ENCODE peak calls at places on chromosomes 5 and 9, in six cellular contexts. One of them, this sample, is unnamed.

GRCh38 chr5:149380466-149381121 is 1.5 kb upstream of the IL17B start:
- DNase-seq in stimulated activated CD4-positive, alpha-beta T cell treated with anti-CD3 and anti-CD28 coated beads, Interleukin-12 subunit alpha, Interleukin-12 subunit beta, amount 100 ng/mL, for 48 hours: no peak
- DNase-seq in activated effector memory CD4-positive, alpha-beta T cell treated with Interleukin-2 at 50 U/mL for 16 hours: no peak
- DNase-seq in brain microvascular endothelial cell: no peak
- DNase-seq in tibial artery: peak; percentile 95
- DNase-seq in head of caudate nucleus: no peak
- DNase-seq in this sample: no peak

GRCh38 chr9:18722882-18723281 is 248.9 kb downstream of the ADAMTSL1 start:
- DNase-seq in activated effector memory CD4-positive, alpha-beta T cell treated with Interleukin-2 at 50 U/mL for 16 hours: no peak
- DNase-seq in head of caudate nucleus: no peak
- DNase-seq in tibial artery: no peak
- DNase-seq in brain microvascular endothelial cell: no peak
- DNase-seq in stimulated activated CD4-positive, alpha-beta T cell treated with anti-CD3 and anti-CD28 coated beads, Interleukin-12 subunit alpha, Interleukin-12 subunit beta, amount 100 ng/mL, for 48 hours: no peak
- DNase-seq in this sample: no peak

GRCh38 chr5:1347571-1347970 is 2.7 kb upstream of the CLPTM1L start:
- DNase-seq in stimulated activated CD4-positive, alpha-beta T cell treated with anti-CD3 and anti-CD28 coated beads, Interleukin-12 subunit alpha, Interleukin-12 subunit beta, amount 100 ng/mL, for 48 hours: no peak
- DNase-seq in head of caudate nucleus: no peak
- DNase-seq in tibial artery: no peak
- DNase-seq in activated effector memory CD4-positive, alpha-beta T cell treated with Interleukin-2 at 50 U/mL for 16 hours: no peak
- DNase-seq in brain microvascular endothelial cell: no peak
- DNase-seq in this sample: no peak

GRCh38 chr5:122110990-122111389 is 18.4 kb upstream of the ZNF474 start:
- DNase-seq in activated effector memory CD4-positive, alpha-beta T cell treated with Interleukin-2 at 50 U/mL for 16 hours: no peak
- DNase-seq in stimulated activated CD4-positive, alpha-beta T cell treated with anti-CD3 and anti-CD28 coated beads, Interleukin-12 subunit alpha, Interleukin-12 subunit beta, amount 100 ng/mL, for 48 hours: no peak
- DNase-seq in tibial artery: no peak
- DNase-seq in brain microvascular endothelial cell: no peak
- DNase-seq in head of caudate nucleus: no peak
- DNase-seq in this sample: no peak

GRCh38 chr9:109817846-109818472 is 38.0 kb downstream of the PALM2AKAP2 start:
- DNase-seq in activated effector memory CD4-positive, alpha-beta T cell treated with Interleukin-2 at 50 U/mL for 16 hours: no peak
- DNase-seq in brain microvascular endothelial cell: peak; percentile 97
- DNase-seq in stimulated activated CD4-positive, alpha-beta T cell treated with anti-CD3 and anti-CD28 coated beads, Interleukin-12 subunit alpha, Interleukin-12 subunit beta, amount 100 ng/mL, for 48 hours: peak; percentile 74
- DNase-seq in tibial artery: peak; percentile 72
- DNase-seq in head of caudate nucleus: peak; percentile 82
- DNase-seq in this sample: no peak

GRCh38 chr5:39605145-39605544 is 180.4 kb upstream of the DAB2 start:
- DNase-seq in head of caudate nucleus: no peak
- DNase-seq in brain microvascular endothelial cell: no peak
- DNase-seq in tibial artery: no peak
- DNase-seq in stimulated activated CD4-positive, alpha-beta T cell treated with anti-CD3 and anti-CD28 coated beads, Interleukin-12 subunit alpha, Interleukin-12 subunit beta, amount 100 ng/mL, for 48 hours: no peak
- DNase-seq in activated effector memory CD4-positive, alpha-beta T cell treated with Interleukin-2 at 50 U/mL for 16 hours: no peak
- DNase-seq in this sample: no peak

GRCh38 chr5:167180899-167181298 is 1110.5 kb upstream of the WWC1 start:
- DNase-seq in stimulated activated CD4-positive, alpha-beta T cell treated with anti-CD3 and anti-CD28 coated beads, Interleukin-12 subunit alpha, Interleukin-12 subunit beta, amount 100 ng/mL, for 48 hours: no peak
- DNase-seq in activated effector memory CD4-positive, alpha-beta T cell treated with Interleukin-2 at 50 U/mL for 16 hours: no peak
- DNase-seq in brain microvascular endothelial cell: no peak
- DNase-seq in head of caudate nucleus: no peak
- DNase-seq in tibial artery: no peak
- DNase-seq in this sample: no peak

GRCh38 chr5:140365282-140365681 is 5.3 kb downstream of the SLC4A9 start:
- DNase-seq in brain microvascular endothelial cell: no peak
- DNase-seq in head of caudate nucleus: no peak
- DNase-seq in tibial artery: no peak
- DNase-seq in activated effector memory CD4-positive, alpha-beta T cell treated with Interleukin-2 at 50 U/mL for 16 hours: no peak
- DNase-seq in stimulated activated CD4-positive, alpha-beta T cell treated with anti-CD3 and anti-CD28 coated beads, Interleukin-12 subunit alpha, Interleukin-12 subunit beta, amount 100 ng/mL, for 48 hours: no peak
- DNase-seq in this sample: no peak

GRCh38 chr5:33235304-33235703 is 205.5 kb upstream of the TARS1 start:
- DNase-seq in stimulated activated CD4-positive, alpha-beta T cell treated with anti-CD3 and anti-CD28 coated beads, Interleukin-12 subunit alpha, Interleukin-12 subunit beta, amount 100 ng/mL, for 48 hours: no peak
- DNase-seq in tibial artery: no peak
- DNase-seq in brain microvascular endothelial cell: no peak
- DNase-seq in activated effector memory CD4-positive, alpha-beta T cell treated with Interleukin-2 at 50 U/mL for 16 hours: no peak
- DNase-seq in head of caudate nucleus: no peak
- DNase-seq in this sample: no peak

GRCh38 chr5:145483211-145483610 is 351.9 kb downstream of the PRELID2 start:
- DNase-seq in head of caudate nucleus: no peak
- DNase-seq in tibial artery: no peak
- DNase-seq in stimulated activated CD4-positive, alpha-beta T cell treated with anti-CD3 and anti-CD28 coated beads, Interleukin-12 subunit alpha, Interleukin-12 subunit beta, amount 100 ng/mL, for 48 hours: no peak
- DNase-seq in brain microvascular endothelial cell: peak; percentile 76
- DNase-seq in activated effector memory CD4-positive, alpha-beta T cell treated with Interleukin-2 at 50 U/mL for 16 hours: no peak
- DNase-seq in this sample: no peak

GRCh38 chr9:76373173-76373771 is 21.0 kb downstream of the RFK start:
- DNase-seq in activated effector memory CD4-positive, alpha-beta T cell treated with Interleukin-2 at 50 U/mL for 16 hours: no peak
- DNase-seq in brain microvascular endothelial cell: peak; percentile 35
- DNase-seq in stimulated activated CD4-positive, alpha-beta T cell treated with anti-CD3 and anti-CD28 coated beads, Interleukin-12 subunit alpha, Interleukin-12 subunit beta, amount 100 ng/mL, for 48 hours: no peak
- DNase-seq in head of caudate nucleus: no peak
- DNase-seq in tibial artery: no peak
- DNase-seq in this sample: no peak

GRCh38 chr5:54090495-54091084 is 219.8 kb downstream of the ARL15 start:
- DNase-seq in head of caudate nucleus: no peak
- DNase-seq in tibial artery: no peak
- DNase-seq in activated effector memory CD4-positive, alpha-beta T cell treated with Interleukin-2 at 50 U/mL for 16 hours: no peak
- DNase-seq in brain microvascular endothelial cell: peak; percentile 72
- DNase-seq in stimulated activated CD4-positive, alpha-beta T cell treated with anti-CD3 and anti-CD28 coated beads, Interleukin-12 subunit alpha, Interleukin-12 subunit beta, amount 100 ng/mL, for 48 hours: no peak
- DNase-seq in this sample: no peak

GRCh38 chr9:123093141-123093540 is 59.7 kb downstream of the GPR21 start:
- DNase-seq in brain microvascular endothelial cell: no peak
- DNase-seq in tibial artery: no peak
- DNase-seq in activated effector memory CD4-positive, alpha-beta T cell treated with Interleukin-2 at 50 U/mL for 16 hours: no peak
- DNase-seq in stimulated activated CD4-positive, alpha-beta T cell treated with anti-CD3 and anti-CD28 coated beads, Interleukin-12 subunit alpha, Interleukin-12 subunit beta, amount 100 ng/mL, for 48 hours: no peak
- DNase-seq in head of caudate nucleus: no peak
- DNase-seq in this sample: no peak

GRCh38 chr9:84673806-84674205 is 4.3 kb downstream of the NTRK2 start:
- DNase-seq in tibial artery: no peak
- DNase-seq in head of caudate nucleus: no peak
- DNase-seq in stimulated activated CD4-positive, alpha-beta T cell treated with anti-CD3 and anti-CD28 coated beads, Interleukin-12 subunit alpha, Interleukin-12 subunit beta, amount 100 ng/mL, for 48 hours: no peak
- DNase-seq in activated effector memory CD4-positive, alpha-beta T cell treated with Interleukin-2 at 50 U/mL for 16 hours: no peak
- DNase-seq in brain microvascular endothelial cell: no peak
- DNase-seq in this sample: no peak

GRCh38 chr5:40986666-40987065 is 77.4 kb downstream of the C7 start:
- DNase-seq in activated effector memory CD4-positive, alpha-beta T cell treated with Interleukin-2 at 50 U/mL for 16 hours: no peak
- DNase-seq in tibial artery: no peak
- DNase-seq in stimulated activated CD4-positive, alpha-beta T cell treated with anti-CD3 and anti-CD28 coated beads, Interleukin-12 subunit alpha, Interleukin-12 subunit beta, amount 100 ng/mL, for 48 hours: no peak
- DNase-seq in brain microvascular endothelial cell: no peak
- DNase-seq in head of caudate nucleus: no peak
- DNase-seq in this sample: no peak

GRCh38 chr5:179221877-179222220 is 123.4 kb downstream of the ADAMTS2 start:
- DNase-seq in head of caudate nucleus: no peak
- DNase-seq in stimulated activated CD4-positive, alpha-beta T cell treated with anti-CD3 and anti-CD28 coated beads, Interleukin-12 subunit alpha, Interleukin-12 subunit beta, amount 100 ng/mL, for 48 hours: no peak
- DNase-seq in brain microvascular endothelial cell: no peak
- DNase-seq in activated effector memory CD4-positive, alpha-beta T cell treated with Interleukin-2 at 50 U/mL for 16 hours: no peak
- DNase-seq in tibial artery: peak; percentile 33
- DNase-seq in this sample: no peak

GRCh38 chr5:81604193-81604592 is 146.7 kb downstream of the SSBP2 start:
- DNase-seq in tibial artery: no peak
- DNase-seq in stimulated activated CD4-positive, alpha-beta T cell treated with anti-CD3 and anti-CD28 coated beads, Interleukin-12 subunit alpha, Interleukin-12 subunit beta, amount 100 ng/mL, for 48 hours: no peak
- DNase-seq in brain microvascular endothelial cell: no peak
- DNase-seq in head of caudate nucleus: no peak
- DNase-seq in activated effector memory CD4-positive, alpha-beta T cell treated with Interleukin-2 at 50 U/mL for 16 hours: no peak
- DNase-seq in this sample: no peak

GRCh38 chr5:1386274-1386717 is 41.4 kb upstream of the CLPTM1L start:
- DNase-seq in head of caudate nucleus: peak; percentile 32
- DNase-seq in stimulated activated CD4-positive, alpha-beta T cell treated with anti-CD3 and anti-CD28 coated beads, Interleukin-12 subunit alpha, Interleukin-12 subunit beta, amount 100 ng/mL, for 48 hours: peak; percentile 27
- DNase-seq in tibial artery: no peak
- DNase-seq in brain microvascular endothelial cell: peak; percentile 18
- DNase-seq in activated effector memory CD4-positive, alpha-beta T cell treated with Interleukin-2 at 50 U/mL for 16 hours: peak; percentile 73
- DNase-seq in this sample: no peak

GRCh38 chr5:176542596-176543427 is 5.6 kb upstream of the RNF44 start:
- DNase-seq in stimulated activated CD4-positive, alpha-beta T cell treated with anti-CD3 and anti-CD28 coated beads, Interleukin-12 subunit alpha, Interleukin-12 subunit beta, amount 100 ng/mL, for 48 hours: no peak
- DNase-seq in tibial artery: no peak
- DNase-seq in head of caudate nucleus: no peak
- DNase-seq in activated effector memory CD4-positive, alpha-beta T cell treated with Interleukin-2 at 50 U/mL for 16 hours: peak; percentile 11
- DNase-seq in brain microvascular endothelial cell: no peak
- DNase-seq in this sample: no peak

GRCh38 chr9:101184813-101185278 is 156.3 kb downstream of the PLPPR1 start:
- DNase-seq in activated effector memory CD4-positive, alpha-beta T cell treated with Interleukin-2 at 50 U/mL for 16 hours: no peak
- DNase-seq in head of caudate nucleus: no peak
- DNase-seq in stimulated activated CD4-positive, alpha-beta T cell treated with anti-CD3 and anti-CD28 coated beads, Interleukin-12 subunit alpha, Interleukin-12 subunit beta, amount 100 ng/mL, for 48 hours: no peak
- DNase-seq in tibial artery: no peak
- DNase-seq in brain microvascular endothelial cell: no peak
- DNase-seq in this sample: no peak

GRCh38 chr5:147675168-147675567 is 107.4 kb downstream of the JAKMIP2 start:
- DNase-seq in tibial artery: no peak
- DNase-seq in brain microvascular endothelial cell: no peak
- DNase-seq in head of caudate nucleus: no peak
- DNase-seq in stimulated activated CD4-positive, alpha-beta T cell treated with anti-CD3 and anti-CD28 coated beads, Interleukin-12 subunit alpha, Interleukin-12 subunit beta, amount 100 ng/mL, for 48 hours: no peak
- DNase-seq in activated effector memory CD4-positive, alpha-beta T cell treated with Interleukin-2 at 50 U/mL for 16 hours: no peak
- DNase-seq in this sample: no peak

GRCh38 chr9:69744688-69745380 is 15.0 kb downstream of the PTAR1 start:
- DNase-seq in activated effector memory CD4-positive, alpha-beta T cell treated with Interleukin-2 at 50 U/mL for 16 hours: no peak
- DNase-seq in brain microvascular endothelial cell: no peak
- DNase-seq in head of caudate nucleus: no peak
- DNase-seq in stimulated activated CD4-positive, alpha-beta T cell treated with anti-CD3 and anti-CD28 coated beads, Interleukin-12 subunit alpha, Interleukin-12 subunit beta, amount 100 ng/mL, for 48 hours: no peak
- DNase-seq in tibial artery: no peak
- DNase-seq in this sample: no peak

GRCh38 chr9:36191290-36191645 is 547 bp downstream of the CLTA start:
- DNase-seq in stimulated activated CD4-positive, alpha-beta T cell treated with anti-CD3 and anti-CD28 coated beads, Interleukin-12 subunit alpha, Interleukin-12 subunit beta, amount 100 ng/mL, for 48 hours: peak; percentile 19
- DNase-seq in brain microvascular endothelial cell: no peak
- DNase-seq in head of caudate nucleus: peak; percentile 37
- DNase-seq in tibial artery: no peak
- DNase-seq in activated effector memory CD4-positive, alpha-beta T cell treated with Interleukin-2 at 50 U/mL for 16 hours: peak; percentile 42
- DNase-seq in this sample: no peak

GRCh38 chr9:134606951-134607733 is 34.5 kb upstream of the COL5A1 start:
- DNase-seq in head of caudate nucleus: no peak
- DNase-seq in stimulated activated CD4-positive, alpha-beta T cell treated with anti-CD3 and anti-CD28 coated beads, Interleukin-12 subunit alpha, Interleukin-12 subunit beta, amount 100 ng/mL, for 48 hours: peak; percentile 1
- DNase-seq in tibial artery: no peak
- DNase-seq in activated effector memory CD4-positive, alpha-beta T cell treated with Interleukin-2 at 50 U/mL for 16 hours: no peak
- DNase-seq in brain microvascular endothelial cell: no peak
- DNase-seq in this sample: peak; percentile 54

GRCh38 chr5:139272471-139273321 is 20.8 kb upstream of the MATR3 start:
- DNase-seq in tibial artery: no peak
- DNase-seq in brain microvascular endothelial cell: peak; percentile 28
- DNase-seq in stimulated activated CD4-positive, alpha-beta T cell treated with anti-CD3 and anti-CD28 coated beads, Interleukin-12 subunit alpha, Interleukin-12 subunit beta, amount 100 ng/mL, for 48 hours: no peak
- DNase-seq in head of caudate nucleus: no peak
- DNase-seq in activated effector memory CD4-positive, alpha-beta T cell treated with Interleukin-2 at 50 U/mL for 16 hours: no peak
- DNase-seq in this sample: no peak

GRCh38 chr9:96495341-96495740 is 45.4 kb downstream of the HABP4 start:
- DNase-seq in brain microvascular endothelial cell: peak; percentile 53
- DNase-seq in activated effector memory CD4-positive, alpha-beta T cell treated with Interleukin-2 at 50 U/mL for 16 hours: no peak
- DNase-seq in tibial artery: peak; percentile 63
- DNase-seq in stimulated activated CD4-positive, alpha-beta T cell treated with anti-CD3 and anti-CD28 coated beads, Interleukin-12 subunit alpha, Interleukin-12 subunit beta, amount 100 ng/mL, for 48 hours: no peak
- DNase-seq in head of caudate nucleus: no peak
- DNase-seq in this sample: no peak

GRCh38 chr9:78369644-78370219 is 72.8 kb downstream of the PSAT1 start:
- DNase-seq in activated effector memory CD4-positive, alpha-beta T cell treated with Interleukin-2 at 50 U/mL for 16 hours: peak; percentile 6
- DNase-seq in stimulated activated CD4-positive, alpha-beta T cell treated with anti-CD3 and anti-CD28 coated beads, Interleukin-12 subunit alpha, Interleukin-12 subunit beta, amount 100 ng/mL, for 48 hours: peak; percentile 43
- DNase-seq in head of caudate nucleus: peak; percentile 87
- DNase-seq in brain microvascular endothelial cell: peak; percentile 62
- DNase-seq in tibial artery: no peak
- DNase-seq in this sample: no peak

GRCh38 chr5:150540615-150541396 is 32.9 kb downstream of the NDST1 start:
- DNase-seq in tibial artery: peak; percentile 80
- DNase-seq in brain microvascular endothelial cell: peak; percentile 98
- DNase-seq in head of caudate nucleus: no peak
- DNase-seq in activated effector memory CD4-positive, alpha-beta T cell treated with Interleukin-2 at 50 U/mL for 16 hours: no peak
- DNase-seq in stimulated activated CD4-positive, alpha-beta T cell treated with anti-CD3 and anti-CD28 coated beads, Interleukin-12 subunit alpha, Interleukin-12 subunit beta, amount 100 ng/mL, for 48 hours: no peak
- DNase-seq in this sample: no peak

GRCh38 chr5:170216262-170216864 is 16.4 kb upstream of the C5orf58 start:
- DNase-seq in tibial artery: no peak
- DNase-seq in head of caudate nucleus: peak; percentile 47
- DNase-seq in brain microvascular endothelial cell: peak; percentile 68
- DNase-seq in stimulated activated CD4-positive, alpha-beta T cell treated with anti-CD3 and anti-CD28 coated beads, Interleukin-12 subunit alpha, Interleukin-12 subunit beta, amount 100 ng/mL, for 48 hours: no peak
- DNase-seq in activated effector memory CD4-positive, alpha-beta T cell treated with Interleukin-2 at 50 U/mL for 16 hours: no peak
- DNase-seq in this sample: no peak

GRCh38 chr5:27387535-27388073 is 349.2 kb upstream of the CDH9 start:
- DNase-seq in activated effector memory CD4-positive, alpha-beta T cell treated with Interleukin-2 at 50 U/mL for 16 hours: no peak
- DNase-seq in stimulated activated CD4-positive, alpha-beta T cell treated with anti-CD3 and anti-CD28 coated beads, Interleukin-12 subunit alpha, Interleukin-12 subunit beta, amount 100 ng/mL, for 48 hours: no peak
- DNase-seq in tibial artery: no peak
- DNase-seq in brain microvascular endothelial cell: no peak
- DNase-seq in head of caudate nucleus: no peak
- DNase-seq in this sample: no peak

GRCh38 chr9:120996409-120996808 is 53.7 kb downstream of the C5 start:
- DNase-seq in head of caudate nucleus: no peak
- DNase-seq in stimulated activated CD4-positive, alpha-beta T cell treated with anti-CD3 and anti-CD28 coated beads, Interleukin-12 subunit alpha, Interleukin-12 subunit beta, amount 100 ng/mL, for 48 hours: no peak
- DNase-seq in brain microvascular endothelial cell: no peak
- DNase-seq in activated effector memory CD4-positive, alpha-beta T cell treated with Interleukin-2 at 50 U/mL for 16 hours: no peak
- DNase-seq in tibial artery: no peak
- DNase-seq in this sample: no peak

GRCh38 chr5:56055287-56055686 is 60.5 kb upstream of the IL6ST start:
- DNase-seq in activated effector memory CD4-positive, alpha-beta T cell treated with Interleukin-2 at 50 U/mL for 16 hours: no peak
- DNase-seq in stimulated activated CD4-positive, alpha-beta T cell treated with anti-CD3 and anti-CD28 coated beads, Interleukin-12 subunit alpha, Interleukin-12 subunit beta, amount 100 ng/mL, for 48 hours: no peak
- DNase-seq in tibial artery: no peak
- DNase-seq in head of caudate nucleus: no peak
- DNase-seq in brain microvascular endothelial cell: no peak
- DNase-seq in this sample: no peak

GRCh38 chr9:99046542-99047071 is 58.3 kb upstream of the TGFBR1 start:
- DNase-seq in stimulated activated CD4-positive, alpha-beta T cell treated with anti-CD3 and anti-CD28 coated beads, Interleukin-12 subunit alpha, Interleukin-12 subunit beta, amount 100 ng/mL, for 48 hours: no peak
- DNase-seq in head of caudate nucleus: peak; percentile 49
- DNase-seq in brain microvascular endothelial cell: no peak
- DNase-seq in tibial artery: no peak
- DNase-seq in activated effector memory CD4-positive, alpha-beta T cell treated with Interleukin-2 at 50 U/mL for 16 hours: no peak
- DNase-seq in this sample: no peak

GRCh38 chr5:62457071-62457470 is 44.5 kb downstream of the IPO11 start:
- DNase-seq in head of caudate nucleus: no peak
- DNase-seq in activated effector memory CD4-positive, alpha-beta T cell treated with Interleukin-2 at 50 U/mL for 16 hours: no peak
- DNase-seq in stimulated activated CD4-positive, alpha-beta T cell treated with anti-CD3 and anti-CD28 coated beads, Interleukin-12 subunit alpha, Interleukin-12 subunit beta, amount 100 ng/mL, for 48 hours: no peak
- DNase-seq in tibial artery: no peak
- DNase-seq in brain microvascular endothelial cell: peak; percentile 24
- DNase-seq in this sample: no peak

GRCh38 chr5:58871648-58872242 is 288.9 kb downstream of the RAB3C start:
- DNase-seq in head of caudate nucleus: peak; percentile 35
- DNase-seq in stimulated activated CD4-positive, alpha-beta T cell treated with anti-CD3 and anti-CD28 coated beads, Interleukin-12 subunit alpha, Interleukin-12 subunit beta, amount 100 ng/mL, for 48 hours: peak; percentile 53
- DNase-seq in brain microvascular endothelial cell: peak; percentile 53
- DNase-seq in activated effector memory CD4-positive, alpha-beta T cell treated with Interleukin-2 at 50 U/mL for 16 hours: no peak
- DNase-seq in tibial artery: no peak
- DNase-seq in this sample: no peak

GRCh38 chr5:112682621-112683061 is 55.0 kb upstream of the APC start:
- DNase-seq in head of caudate nucleus: no peak
- DNase-seq in tibial artery: no peak
- DNase-seq in brain microvascular endothelial cell: no peak
- DNase-seq in activated effector memory CD4-positive, alpha-beta T cell treated with Interleukin-2 at 50 U/mL for 16 hours: no peak
- DNase-seq in stimulated activated CD4-positive, alpha-beta T cell treated with anti-CD3 and anti-CD28 coated beads, Interleukin-12 subunit alpha, Interleukin-12 subunit beta, amount 100 ng/mL, for 48 hours: no peak
- DNase-seq in this sample: no peak

GRCh38 chr5:178535299-178536175 is 54.7 kb downstream of the COL23A1 start:
- DNase-seq in head of caudate nucleus: no peak
- DNase-seq in stimulated activated CD4-positive, alpha-beta T cell treated with anti-CD3 and anti-CD28 coated beads, Interleukin-12 subunit alpha, Interleukin-12 subunit beta, amount 100 ng/mL, for 48 hours: no peak
- DNase-seq in brain microvascular endothelial cell: no peak
- DNase-seq in activated effector memory CD4-positive, alpha-beta T cell treated with Interleukin-2 at 50 U/mL for 16 hours: no peak
- DNase-seq in tibial artery: no peak
- DNase-seq in this sample: no peak

GRCh38 chr5:98977723-98978122 is 48.9 kb upstream of the CHD1 start:
- DNase-seq in tibial artery: no peak
- DNase-seq in brain microvascular endothelial cell: no peak
- DNase-seq in activated effector memory CD4-positive, alpha-beta T cell treated with Interleukin-2 at 50 U/mL for 16 hours: no peak
- DNase-seq in head of caudate nucleus: no peak
- DNase-seq in stimulated activated CD4-positive, alpha-beta T cell treated with anti-CD3 and anti-CD28 coated beads, Interleukin-12 subunit alpha, Interleukin-12 subunit beta, amount 100 ng/mL, for 48 hours: no peak
- DNase-seq in this sample: no peak

GRCh38 chr9:37036237-37037136 is 2.4 kb upstream of the PAX5 start:
- DNase-seq in head of caudate nucleus: peak; percentile 7
- DNase-seq in stimulated activated CD4-positive, alpha-beta T cell treated with anti-CD3 and anti-CD28 coated beads, Interleukin-12 subunit alpha, Interleukin-12 subunit beta, amount 100 ng/mL, for 48 hours: no peak
- DNase-seq in tibial artery: no peak
- DNase-seq in brain microvascular endothelial cell: no peak
- DNase-seq in activated effector memory CD4-positive, alpha-beta T cell treated with Interleukin-2 at 50 U/mL for 16 hours: peak; percentile 29
- DNase-seq in this sample: no peak

GRCh38 chr5:9546973-9547947 is 1.4 kb upstream of the SEMA5A start:
- DNase-seq in stimulated activated CD4-positive, alpha-beta T cell treated with anti-CD3 and anti-CD28 coated beads, Interleukin-12 subunit alpha, Interleukin-12 subunit beta, amount 100 ng/mL, for 48 hours: no peak
- DNase-seq in brain microvascular endothelial cell: peak; percentile 60
- DNase-seq in tibial artery: no peak
- DNase-seq in activated effector memory CD4-positive, alpha-beta T cell treated with Interleukin-2 at 50 U/mL for 16 hours: no peak
- DNase-seq in head of caudate nucleus: peak; percentile 36
- DNase-seq in this sample: peak; percentile 89